ENCODE peak calls at places on chromosomes 3 and 15, in five cellular contexts. Y is NB4, A is heart right ventricle, D is fibroblast of the aortic adventitia, E is A172. C is an unnamed sample.
A peak's percentile ranks its signal among the peaks of the same experiment; 100 is the strongest.

GRCh38 chr3:108940166-108940565 is 13.5 kb downstream of the GUCA1C start:
- DNase-seq in Y (no peak), D (no peak), A (no peak), E (no peak), C (no peak)

GRCh38 chr3:45647148-45647619 is 42.0 kb upstream of the SACM1L start:
- DNase-seq in Y (peak; percentile 84), E (peak; percentile 80), A (no peak), D (peak; percentile 90), C (no peak)

GRCh38 chr15:60316961-60317360 is 80.8 kb downstream of the ANXA2 start:
- DNase-seq in Y (no peak), D (no peak), A (no peak), E (no peak), C (no peak)

GRCh38 chr3:79002465-79003372 is 765.1 kb downstream of the ROBO1 start:
- DNase-seq in E (no peak), A (no peak), D (no peak), Y (no peak), C (no peak)

GRCh38 chr3:139109271-139109670 is 64.6 kb upstream of the PRR23C start:
- DNase-seq in A (no peak), E (no peak), Y (no peak), D (no peak), C (no peak)

GRCh38 chr15:41989573-41990242 is 17.4 kb upstream of the EHD4 start:
- DNase-seq in D (peak; percentile 76), E (peak; percentile 60), Y (peak; percentile 76), A (peak; percentile 87), C (no peak)

GRCh38 chr3:108153451-108153981 is 62.7 kb upstream of the CD47 start:
- DNase-seq in D (peak; percentile 70), Y (peak; percentile 74), A (no peak), E (peak; percentile 72), C (no peak)

GRCh38 chr3:186052096-186052495 is 56.8 kb downstream of the ETV5 start:
- DNase-seq in D (no peak), E (no peak), A (no peak), Y (no peak), C (no peak)

GRCh38 chr3:129686941-129687340 is 80.5 kb upstream of the PLXND1 start:
- DNase-seq in E (no peak), D (no peak), Y (peak; percentile 14), A (no peak), C (peak; percentile 76)

GRCh38 chr3:177441813-177442646 is 244.7 kb upstream of the TBL1XR1 start:
- DNase-seq in Y (peak; percentile 58), D (peak; percentile 20), E (no peak), A (no peak), C (no peak)

GRCh38 chr3:184724662-184725061 is 12.8 kb upstream of the MAGEF1 start:
- DNase-seq in E (no peak), D (no peak), Y (no peak), A (no peak), C (no peak)

GRCh38 chr3:184259878-184260570 is 1.3 kb downstream of the CAMK2N2 start:
- DNase-seq in Y (peak; percentile 59), D (no peak), A (peak; percentile 33), E (no peak), C (no peak)

GRCh38 chr15:34600920-34601319 is 17.5 kb upstream of the GOLGA8B start:
- DNase-seq in A (no peak), Y (no peak), D (no peak), E (no peak), C (no peak)

GRCh38 chr3:43742935-43743334 is 52.2 kb downstream of the ABHD5 start:
- DNase-seq in A (no peak), Y (no peak), D (peak; percentile 71), E (no peak), C (no peak)

GRCh38 chr15:32919749-32920414 is 202.1 kb downstream of the GREM1 start:
- DNase-seq in Y (peak; percentile 20), E (peak; percentile 1), A (no peak), D (peak; percentile 100), C (no peak)

GRCh38 chr15:40598672-40599071 is 4.6 kb downstream of the KNL1 start:
- DNase-seq in E (no peak), Y (no peak), D (no peak), A (no peak), C (no peak)

GRCh38 chr3:42101048-42101447 is 9.9 kb downstream of the TRAK1 start:
- DNase-seq in E (no peak), Y (peak; percentile 56), D (peak; percentile 74), A (peak; percentile 23), C (no peak)

GRCh38 chr3:44988073-44988472 is 12.0 kb downstream of the EXOSC7 start:
- DNase-seq in A (no peak), D (peak; percentile 18), Y (peak; percentile 48), E (no peak), C (no peak)

GRCh38 chr15:34855893-34856292 is 60.5 kb upstream of the ACTC1 start:
- DNase-seq in E (peak; percentile 19), D (peak; percentile 53), Y (no peak), A (peak; percentile 26), C (no peak)

GRCh38 chr15:58770519-58770856 is 614 bp upstream of the MINDY2 start:
- DNase-seq in D (peak; percentile 91), A (no peak), E (peak; percentile 58), Y (no peak), C (no peak)

GRCh38 chr3:134598813-134599563 is 51.8 kb downstream of the KY start:
- DNase-seq in E (no peak), A (no peak), Y (no peak), D (no peak), C (no peak)

GRCh38 chr3:195838714-195839113 is 27.0 kb upstream of the MUC4 start:
- DNase-seq in Y (no peak), A (no peak), D (no peak), E (no peak), C (no peak)

GRCh38 chr3:24838533-24838932 is 343.9 kb upstream of the THRB start:
- DNase-seq in D (no peak), Y (no peak), A (no peak), E (no peak), C (no peak)

GRCh38 chr3:85589145-85589544 is 630.4 kb downstream of the CADM2 start:
- DNase-seq in E (no peak), A (no peak), D (peak; percentile 4), Y (no peak), C (no peak)

GRCh38 chr3:18827664-18828063 is 320.6 kb upstream of the KCNH8 start:
- DNase-seq in Y (no peak), E (no peak), A (no peak), D (no peak), C (no peak)

C was measured in DMS153.